ENCODE peak calls at places on chromosomes 16 and 17, in nine cellular contexts. F, U, I, W, Y, X, V, E and M are unnamed samples.
A peak's percentile ranks its signal among the peaks of the same experiment; 100 is the strongest.

GRCh38 chr16:82755570-82756282 is 129.0 kb downstream of the CDH13 start:
- DNase-seq in Y (no peak), X (no peak), W (no peak), F (peak; percentile 8), V (no peak), I (no peak), E (no peak), U (no peak), M (no peak)

GRCh38 chr16:22161999-22162657 is at the start of gene SDR42E2:
- DNase-seq in E (no peak), I (no peak), V (peak; percentile 48), U (peak; percentile 28), X (no peak), F (no peak), Y (no peak), W (no peak), M (no peak)

GRCh38 chr16:3030872-3031212 is 5.9 kb downstream of the BICDL2 start:
- DNase-seq in E (no peak), F (no peak), I (no peak), X (no peak), U (no peak), V (no peak), W (no peak), Y (no peak), M (no peak)

GRCh38 chr16:57976331-57976796 is 5.4 kb upstream of the CNGB1 start:
- DNase-seq in V (no peak), Y (no peak), X (no peak), I (no peak), F (no peak), U (no peak), E (peak; percentile 63), W (no peak), M (no peak)

GRCh38 chr17:40086150-40087044 is 14.0 kb downstream of the NR1D1 start:
- DNase-seq in V (no peak), W (peak; percentile 39), I (no peak), Y (no peak), F (peak; percentile 83), U (peak; percentile 64), X (peak; percentile 46), E (peak; percentile 75), M (no peak)

GRCh38 chr17:416293-417206 is 63.9 kb upstream of the RPH3AL start:
- DNase-seq in W (no peak), U (peak; percentile 32), E (no peak), V (no peak), X (no peak), Y (no peak), F (no peak), I (no peak), M (no peak)

GRCh38 chr16:84864266-84864955 is 44.6 kb downstream of the CRISPLD2 start:
- DNase-seq in W (no peak), U (no peak), F (no peak), E (no peak), V (no peak), Y (no peak), I (no peak), X (peak; percentile 79), M (no peak)

GRCh38 chr17:34885076-34885475 is 76.2 kb downstream of the CCT6B start:
- DNase-seq in E (no peak), W (no peak), V (no peak), I (no peak), F (peak; percentile 29), X (no peak), U (no peak), Y (no peak), M (no peak)

GRCh38 chr16:57627184-57627871 is 1.1 kb upstream of the ADGRG1 start:
- DNase-seq in Y (peak; percentile 70), X (no peak), I (no peak), V (no peak), E (peak; percentile 74), F (peak; percentile 40), U (no peak), W (no peak), M (no peak)

GRCh38 chr16:35733971-35734702 is 2274.7 kb downstream of the TP53TG3F start:
- DNase-seq in I (no peak), F (no peak), X (no peak), W (no peak), Y (no peak), V (no peak), U (no peak), E (no peak), M (no peak)

GRCh38 chr16:9549487-9549886 is 458.0 kb downstream of the HAPSTR1 start:
- DNase-seq in Y (no peak), F (no peak), W (no peak), X (no peak), E (no peak), U (no peak), V (no peak), I (no peak), M (no peak)

GRCh38 chr17:21419299-21420239 is 43.4 kb downstream of the KCNJ12 start:
- DNase-seq in E (no peak), X (no peak), Y (no peak), W (no peak), V (no peak), F (no peak), U (peak; percentile 52), I (no peak), M (no peak)

GRCh38 chr16:29852654-29853053 is 10.4 kb downstream of the CDIPT start:
- DNase-seq in V (no peak), F (no peak), E (peak; percentile 58), U (no peak), X (no peak), W (no peak), Y (no peak), I (peak; percentile 39), M (peak; percentile 13)

GRCh38 chr16:68183033-68183432 is 52.9 kb downstream of the ESRP2 start:
- DNase-seq in E (no peak), W (no peak), X (no peak), Y (no peak), V (no peak), I (no peak), F (no peak), U (no peak), M (no peak)

GRCh38 chr17:43442711-43443110 is 41.1 kb upstream of the DHX8 start:
- DNase-seq in Y (no peak), F (no peak), E (peak; percentile 74), W (no peak), X (no peak), V (no peak), I (no peak), U (no peak), M (no peak)

GRCh38 chr17:19533718-19534561 is at the start of gene SLC47A1:
- DNase-seq in U (no peak), X (no peak), I (no peak), E (peak; percentile 69), V (no peak), Y (no peak), F (peak; percentile 25), W (no peak), M (no peak)

GRCh38 chr17:38564254-38564605 is 41.5 kb downstream of the SRCIN1 start:
- DNase-seq in E (no peak), X (no peak), Y (no peak), I (no peak), W (no peak), V (no peak), F (no peak), U (no peak), M (no peak)

GRCh38 chr16:81838794-81839193 is 59.7 kb downstream of the PLCG2 start:
- DNase-seq in F (no peak), U (no peak), Y (no peak), V (no peak), I (no peak), E (peak; percentile 22), W (peak; percentile 23), X (no peak), M (no peak)

GRCh38 chr16:69326172-69326873 is 4.1 kb downstream of the PDF start:
- DNase-seq in V (no peak), I (no peak), F (no peak), W (no peak), Y (no peak), U (no peak), X (no peak), E (no peak), M (no peak)

GRCh38 chr17:55743103-55743679 is 7.7 kb upstream of the PCTP start:
- DNase-seq in W (no peak), I (no peak), U (no peak), V (peak; percentile 86), F (no peak), E (no peak), Y (no peak), X (no peak), M (no peak)

GRCh38 chr16:68286153-68287074 is 22.1 kb downstream of the SLC7A6 start:
- DNase-seq in F (no peak), U (peak; percentile 41), V (no peak), E (no peak), X (no peak), W (peak; percentile 94), I (no peak), Y (no peak), M (no peak)

GRCh38 chr16:2514333-2515179 is 804 bp downstream of the ATP6V0C start:
- DNase-seq in U (peak; percentile 30), I (no peak), V (no peak), X (no peak), F (no peak), W (no peak), E (no peak), Y (no peak), M (no peak)

GRCh38 chr16:10770907-10771306 is 27.3 kb downstream of the NUBP1 start:
- DNase-seq in I (no peak), U (peak; percentile 26), F (no peak), V (no peak), X (no peak), Y (no peak), E (no peak), W (peak; percentile 40), M (no peak)

GRCh38 chr16:9555051-9555450 is 463.6 kb downstream of the HAPSTR1 start:
- DNase-seq in Y (no peak), W (no peak), U (no peak), F (no peak), X (no peak), I (no peak), E (no peak), V (no peak), M (no peak)

GRCh38 chr17:79659376-79659775 is 48.5 kb upstream of the RBFOX3 start:
- DNase-seq in V (no peak), E (no peak), I (no peak), F (peak; percentile 2), X (no peak), U (no peak), Y (no peak), W (no peak), M (no peak)

GRCh38 chr17:57355090-57355859 is 99.0 kb downstream of the MSI2 start:
- DNase-seq in E (no peak), I (no peak), F (no peak), W (no peak), X (no peak), Y (no peak), V (no peak), U (no peak), M (no peak)

GRCh38 chr17:77724876-77725615 is 233.5 kb upstream of the TNRC6C start:
- DNase-seq in Y (no peak), X (no peak), E (no peak), U (no peak), V (no peak), W (no peak), F (no peak), I (no peak), M (no peak)

GRCh38 chr16:4257646-4258556 is 14.9 kb downstream of the TFAP4 start:
- DNase-seq in I (no peak), U (no peak), F (no peak), W (no peak), X (no peak), Y (no peak), E (no peak), V (no peak), M (no peak)

GRCh38 chr16:2905241-2905987 is 6.3 kb upstream of the FLYWCH1 start:
- DNase-seq in X (peak; percentile 96), F (peak; percentile 100), E (peak; percentile 98), W (peak; percentile 89), I (peak; percentile 90), Y (peak; percentile 98), V (peak; percentile 98), U (peak; percentile 81), M (peak; percentile 99)

GRCh38 chr17:58556833-58557250 is 42.4 kb upstream of the MTMR4 start:
- DNase-seq in W (peak; percentile 64), X (no peak), I (no peak), V (no peak), E (no peak), F (no peak), Y (no peak), U (no peak), M (no peak)

GRCh38 chr17:38867179-38867994 is 2.5 kb upstream of the LASP1 start:
- DNase-seq in Y (no peak), V (peak; percentile 55), F (peak; percentile 50), X (peak; percentile 68), I (no peak), U (peak; percentile 55), W (peak; percentile 56), E (no peak), M (peak; percentile 61)